ENCODE peak calls at places on chromosomes 4 and X, in eight cellular contexts. U is glutamatergic neuron, M is NCI-H2029, Z is Kasumi-1, T is fibroblast of mammary gland, X is NCI-H524 treated with DMSO at 0.1 percent for 48 hours, O is type B pancreatic cell, H is colonic mucosa. D is an unnamed sample.

GRCh38 chr4:164442167-164442566 is 311.8 kb upstream of the SMIM31 start:
- DNase-seq in U (no peak), M (no peak), Z (no peak), T (peak; percentile 1), X (no peak), O (no peak), H (no peak), D (no peak)

GRCh38 chrX:152913915-152914314 is 16.0 kb downstream of the ZNF185 start:
- DNase-seq in U (peak; percentile 47), M (no peak), Z (no peak), T (no peak), X (peak; percentile 69), O (no peak), H (no peak), D (peak; percentile 33)

GRCh38 chrX:11533211-11533651 is 132.5 kb downstream of the ARHGAP6 start:
- DNase-seq in U (no peak), M (peak; percentile 41), Z (peak; percentile 82), T (peak; percentile 88), X (peak; percentile 70), O (no peak), H (no peak), D (peak; percentile 26)

GRCh38 chr4:31071807-31072486 is 351.8 kb downstream of the PCDH7 start:
- DNase-seq in U (no peak), M (no peak), Z (no peak), T (no peak), X (no peak), O (no peak), H (no peak), D (no peak)

GRCh38 chrX:17052210-17052609 is 105.8 kb downstream of the REPS2 start:
- DNase-seq in U (no peak), M (no peak), Z (no peak), T (peak; percentile 52), X (no peak), O (no peak), H (no peak), D (no peak)

GRCh38 chrX:102684772-102685520 is 27.3 kb upstream of the GPRASP2 start:
- DNase-seq in U (no peak), M (no peak), Z (no peak), T (no peak), X (no peak), O (no peak), H (no peak), D (no peak)

GRCh38 chr4:151045907-151046306 is 30.8 kb upstream of the LRBA start:
- DNase-seq in U (no peak), M (peak; percentile 33), Z (no peak), T (no peak), X (no peak), O (no peak), H (peak; percentile 30), D (no peak)

GRCh38 chr4:5711479-5712184 is 631 bp downstream of the EVC start:
- DNase-seq in U (peak; percentile 47), M (no peak), Z (peak; percentile 18), T (peak; percentile 56), X (no peak), O (no peak), H (no peak), D (no peak)

GRCh38 chr4:182560358-182560757 is 317.2 kb downstream of the TENM3 start:
- DNase-seq in U (no peak), M (no peak), Z (no peak), T (no peak), X (no peak), O (no peak), H (no peak), D (peak; percentile 62)

GRCh38 chrX:826026-826425 is 195.4 kb downstream of the SHOX start:
- DNase-seq in U (no peak), M (no peak), Z (no peak), T (peak; percentile 49), X (no peak), O (peak; percentile 6), H (no peak), D (no peak)

GRCh38 chr4:89295415-89295927 is 12.1 kb downstream of the GPRIN3 start:
- DNase-seq in U (no peak), M (no peak), Z (no peak), T (no peak), X (no peak), O (no peak), H (no peak), D (no peak)

GRCh38 chr4:156598138-156598681 is 373.4 kb downstream of the PDGFC start:
- DNase-seq in U (no peak), M (peak; percentile 83), Z (no peak), T (peak; percentile 6), X (no peak), O (no peak), H (no peak), D (no peak)

GRCh38 chr4:163048447-163048846 is 118.2 kb downstream of the NAF1 start:
- DNase-seq in U (peak; percentile 44), M (no peak), Z (peak; percentile 29), T (peak; percentile 32), X (no peak), O (no peak), H (no peak), D (no peak)

GRCh38 chr4:85106805-85107336 is 140.4 kb upstream of the WDFY3 start:
- DNase-seq in U (no peak), M (no peak), Z (no peak), T (no peak), X (no peak), O (no peak), H (no peak), D (no peak)

GRCh38 chr4:141124224-141124623 is 9.0 kb downstream of the RNF150 start:
- DNase-seq in U (no peak), M (no peak), Z (no peak), T (no peak), X (no peak), O (no peak), H (no peak), D (no peak)

GRCh38 chr4:106369456-106370060 is 980 bp upstream of the GIMD1 start:
- DNase-seq in U (no peak), M (no peak), Z (peak; percentile 89), T (peak; percentile 88), X (no peak), O (no peak), H (peak; percentile 22), D (no peak)

GRCh38 chr4:98446499-98447375 is 185.6 kb downstream of the RAP1GDS1 start:
- DNase-seq in U (no peak), M (no peak), Z (peak; percentile 65), T (peak; percentile 82), X (no peak), O (no peak), H (no peak), D (no peak)

GRCh38 chr4:174284181-174284886 is 623 bp downstream of the CEP44 start:
- DNase-seq in U (no peak), M (peak; percentile 19), Z (peak; percentile 51), T (peak; percentile 87), X (no peak), O (no peak), H (peak; percentile 22), D (no peak)

GRCh38 chrX:107823456-107823855 is 2.2 kb upstream of the MID2 start:
- DNase-seq in U (no peak), M (no peak), Z (peak; percentile 16), T (peak; percentile 86), X (no peak), O (no peak), H (no peak), D (no peak)

GRCh38 chr4:160009656-160010493 is 907.0 kb downstream of the RAPGEF2 start:
- DNase-seq in U (no peak), M (no peak), Z (no peak), T (no peak), X (no peak), O (no peak), H (no peak), D (no peak)

GRCh38 chr4:177554966-177555574 is 112.8 kb upstream of the AGA start:
- DNase-seq in U (peak; percentile 33), M (no peak), Z (peak; percentile 7), T (peak; percentile 46), X (no peak), O (no peak), H (peak; percentile 27), D (no peak)